ENCODE peak calls at places on chromosomes 1 and 21, in four cellular contexts. S, C, F and Q are unnamed samples.

GRCh38 chr1:91846007-91846620 is 39.8 kb downstream of the TGFBR3 start:
- DNase-seq in C (peak; percentile 62), S (no peak), F (no peak), Q (peak; percentile 74)

GRCh38 chr1:31762726-31763670 is 1.1 kb downstream of the ADGRB2 start:
- DNase-seq in S (peak; percentile 88), F (no peak), C (peak; percentile 44), Q (peak; percentile 28)

GRCh38 chr21:39681257-39681656 is 63.7 kb upstream of the IGSF5 start:
- DNase-seq in S (no peak), C (no peak), F (no peak), Q (no peak)

GRCh38 chr1:245549981-245550701 is 395.4 kb downstream of the KIF26B start:
- DNase-seq in C (no peak), S (peak; percentile 18), F (no peak), Q (no peak)

GRCh38 chr1:243956448-243956847 is 94.6 kb upstream of the ZBTB18 start:
- DNase-seq in C (no peak), S (no peak), F (no peak), Q (no peak)

GRCh38 chr1:168092566-168093355 is 44.0 kb downstream of the GPR161 start:
- DNase-seq in S (no peak), C (peak; percentile 34), F (no peak), Q (peak; percentile 46)

GRCh38 chr1:52632732-52633290 is at the start of gene SHISAL2A:
- DNase-seq in C (no peak), F (no peak), S (peak; percentile 73), Q (no peak)

GRCh38 chr1:2480986-2481364 is 4.9 kb downstream of the PLCH2 start:
- DNase-seq in C (no peak), S (no peak), F (no peak), Q (no peak)

GRCh38 chr21:42929969-42930368 is 4.5 kb upstream of the ERVH48-1 start:
- DNase-seq in S (no peak), F (no peak), C (peak; percentile 74), Q (no peak)

GRCh38 chr1:227903614-227904501 is 43.9 kb downstream of the WNT9A start:
- DNase-seq in C (no peak), S (no peak), F (no peak), Q (no peak)

GRCh38 chr1:14637233-14637632 is 38.7 kb downstream of the KAZN start:
- DNase-seq in F (no peak), S (no peak), C (no peak), Q (no peak)

GRCh38 chr1:214833357-214833756 is 230.4 kb downstream of the CENPF start:
- DNase-seq in F (no peak), C (no peak), S (no peak), Q (peak; percentile 91)

GRCh38 chr1:2530501-2531361 is 668 bp upstream of the HES5 start:
- DNase-seq in C (no peak), S (no peak), F (no peak), Q (no peak)

GRCh38 chr1:228094432-228095016 is 8.6 kb downstream of the C1orf35 start:
- DNase-seq in C (no peak), F (no peak), S (no peak), Q (no peak)

GRCh38 chr1:152227310-152227928 is 3.4 kb upstream of the HRNR start:
- DNase-seq in S (no peak), C (peak; percentile 4), F (no peak), Q (no peak)

GRCh38 chr1:212470059-212470458 is 37.3 kb downstream of the NENF start:
- DNase-seq in F (no peak), C (no peak), S (no peak), Q (no peak)

GRCh38 chr1:8022395-8023286 is 3.5 kb downstream of the ERRFI1 start:
- DNase-seq in S (no peak), C (no peak), F (no peak), Q (no peak)

DNA sequence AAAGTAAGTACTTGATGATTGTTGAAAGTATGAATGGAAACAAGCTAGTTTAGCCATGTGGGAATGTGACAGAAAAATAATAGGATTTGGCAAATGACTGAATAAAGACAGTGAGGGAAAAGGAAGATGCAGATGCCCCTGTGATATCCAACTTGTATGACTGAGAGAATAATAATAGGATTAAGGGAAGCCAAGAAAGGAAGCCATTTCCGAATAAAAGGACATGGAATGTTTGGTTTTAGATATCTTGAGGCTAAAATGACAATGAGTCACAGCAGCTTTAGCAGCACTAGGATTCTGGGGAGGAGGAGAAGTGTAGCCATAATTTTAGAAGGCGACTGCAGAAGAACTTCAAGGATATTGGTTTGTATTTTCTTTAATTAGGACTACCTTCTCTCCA is 109.2 kb downstream of the TTLL7 start:
- DNase-seq in S (no peak), F (no peak), C (no peak), Q (no peak)
- TF ChIP-seq ETV6 in S (no peak), F (no peak), C (no peak), Q (no peak)

DNA sequence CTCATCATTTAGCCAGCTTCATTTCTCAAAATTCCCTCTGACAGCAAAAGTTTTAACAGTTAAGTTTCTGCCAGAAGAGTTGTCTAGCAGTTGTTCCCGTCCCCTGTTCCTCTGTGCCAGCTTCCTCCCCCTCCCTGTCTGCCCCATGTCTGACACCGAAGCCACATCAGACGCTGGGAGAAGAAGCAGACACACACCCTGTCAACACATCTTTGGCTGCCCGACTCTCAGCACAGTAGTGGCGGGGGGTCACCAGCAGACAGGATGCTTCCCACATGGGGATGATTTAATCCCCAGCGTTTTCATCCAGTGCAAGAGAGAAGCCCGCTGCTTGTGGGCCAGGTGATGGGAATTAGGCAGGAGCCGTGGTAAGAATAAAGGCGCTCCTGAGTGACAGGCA is 379.4 kb upstream of the RUNX1 start:
- DNase-seq in S (peak; percentile 14), C (no peak), F (no peak), Q (no peak)
- TF ChIP-seq ETV6 in S (no peak), C (no peak), F (no peak), Q (no peak)

DNA sequence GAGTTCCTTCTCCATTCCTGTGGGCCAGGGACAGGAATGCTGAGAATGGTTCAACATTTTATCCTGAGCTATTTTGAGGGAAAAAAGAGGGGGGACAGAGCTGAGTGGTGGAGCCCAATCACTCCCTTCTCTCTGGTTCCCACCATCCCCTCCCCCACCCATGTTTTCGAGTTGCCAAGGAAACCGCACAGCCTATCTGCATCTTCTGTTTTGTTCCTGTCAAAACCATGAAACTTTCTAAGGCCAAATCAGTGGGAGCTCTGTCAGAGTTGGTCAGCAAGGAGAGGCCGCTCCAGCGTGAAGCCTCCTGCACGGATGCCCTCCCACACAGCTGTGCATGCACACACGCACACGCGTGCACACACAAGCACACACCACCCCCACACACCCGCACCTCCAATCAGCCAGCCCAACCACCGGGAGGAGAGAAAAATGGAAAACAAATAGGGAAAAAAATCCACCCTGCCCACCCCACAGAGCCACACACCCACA is 54.5 kb upstream of the ATP2B4 start:
- DNase-seq in C (peak; percentile 18), S (peak; percentile 50), F (no peak), Q (no peak)
- TF ChIP-seq ETV6 in C (no peak), S (no peak), F (no peak), Q (no peak)

DNA sequence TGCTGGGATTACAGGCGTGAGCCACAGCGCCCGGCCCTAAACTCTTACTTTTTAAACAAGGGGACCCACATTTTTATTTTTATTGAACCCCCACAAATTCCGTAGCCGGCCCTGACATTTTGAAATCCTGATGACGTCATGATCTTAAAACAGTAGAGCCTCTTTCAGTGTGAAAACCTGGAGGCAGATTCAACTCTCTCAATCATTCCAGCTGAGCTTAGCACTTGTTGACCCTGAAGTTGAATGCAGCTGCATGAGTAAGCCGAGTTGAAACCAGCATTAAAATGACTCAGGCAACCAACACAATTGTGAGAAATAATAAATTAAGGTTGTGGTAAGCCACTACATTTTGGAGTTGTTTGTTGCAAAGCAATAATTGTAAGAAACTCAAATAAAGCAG is 93.9 kb upstream of the ADGRL4 start:
- DNase-seq in F (no peak), C (no peak), S (no peak), Q (no peak)
- TF ChIP-seq ETV6 in F (no peak), C (no peak), S (no peak), Q (no peak)

GRCh38 chr1:1088036-1088800 is 14.1 kb upstream of the RNF223 start:
- DNase-seq in F (no peak), C (no peak), S (no peak), Q (no peak)

GRCh38 chr1:1087351-1088035 is 13.4 kb upstream of the RNF223 start:
- DNase-seq in F (no peak), C (no peak), S (no peak), Q (no peak)

GRCh38 chr1:1085911-1086841 is 12.1 kb upstream of the RNF223 start:
- DNase-seq in S (no peak), C (no peak), F (no peak), Q (no peak)

GRCh38 chr1:1085171-1085841 is 11.2 kb upstream of the RNF223 start:
- DNase-seq in F (no peak), C (no peak), S (no peak), Q (no peak)

DNA sequence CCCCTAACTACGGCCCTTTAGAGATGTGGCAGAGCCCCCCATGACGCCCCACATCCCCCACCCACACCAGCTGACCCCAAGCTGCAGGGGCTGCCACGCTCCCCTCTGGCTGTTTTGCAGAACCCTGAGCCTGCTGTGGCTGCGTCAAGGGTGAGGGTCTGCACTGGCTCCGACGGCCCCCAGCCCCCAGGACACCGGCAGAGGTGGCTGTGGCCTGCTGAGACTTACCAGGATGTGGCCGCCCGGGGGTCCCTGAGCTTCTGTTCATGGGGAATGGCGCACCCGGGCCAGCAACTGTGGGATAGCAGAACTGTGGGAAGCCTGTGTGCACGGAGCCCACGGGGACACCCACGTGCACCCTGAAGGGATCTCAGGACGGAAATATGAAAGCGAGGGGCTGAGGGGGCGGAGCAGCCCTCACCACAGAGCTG is 12.8 kb upstream of the RNF223 start:
- DNase-seq in C (no peak), S (no peak), F (no peak), Q (no peak)
- TF ChIP-seq ETV6 in C (no peak), S (no peak), F (no peak), Q (no peak)

DNA sequence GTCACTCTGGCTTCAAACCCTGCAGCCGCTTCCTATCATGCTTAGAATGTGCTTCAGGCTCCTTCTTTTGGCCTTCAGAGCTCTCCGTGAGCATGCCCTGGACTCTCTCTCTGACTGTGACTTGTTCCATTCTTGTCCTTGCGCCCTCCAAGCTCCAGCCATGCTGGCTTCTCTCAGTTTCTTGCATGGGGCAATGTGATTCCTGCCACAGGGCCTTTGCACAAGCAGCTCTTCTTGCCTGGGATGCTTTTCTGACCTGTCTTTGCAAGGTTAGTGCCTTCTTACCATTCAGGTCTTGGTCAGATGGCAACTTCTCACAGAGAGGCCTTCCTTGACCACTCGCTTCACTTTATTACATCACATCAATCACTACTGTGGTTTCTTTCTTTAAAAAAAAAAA is 66.1 kb downstream of the NFASC start:
- DNase-seq in C (no peak), S (no peak), F (no peak), Q (no peak)
- TF ChIP-seq ETV6 in C (no peak), S (no peak), F (no peak), Q (no peak)

DNA sequence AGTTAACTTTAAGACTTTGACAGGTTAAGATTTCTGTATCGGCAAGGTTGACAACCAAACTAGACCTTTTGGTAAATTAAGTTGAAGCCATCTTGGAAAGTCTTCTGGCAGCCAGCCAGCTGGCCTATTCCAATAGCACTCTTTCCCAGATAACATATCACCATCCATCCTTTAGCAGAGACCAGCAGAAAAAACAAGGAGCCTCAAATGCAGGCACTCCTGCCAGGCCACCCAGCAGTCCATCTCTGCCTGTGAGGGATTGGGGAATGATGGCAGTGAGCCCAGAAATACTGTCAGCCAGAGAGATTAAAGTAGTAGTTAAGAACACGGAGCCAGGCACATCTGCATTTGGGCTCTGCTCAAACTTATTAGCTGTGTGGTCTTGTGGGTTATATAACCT is 19.4 kb downstream of the ZBTB40 start:
- DNase-seq in C (peak; percentile 54), F (no peak), S (no peak), Q (no peak)
- TF ChIP-seq ETV6 in C (no peak), F (no peak), S (no peak), Q (no peak)

GRCh38 chr1:44154665-44155064 is 13.2 kb upstream of the KLF18 start:
- DNase-seq in S (no peak), C (no peak), F (no peak), Q (peak; percentile 8)
- TF ChIP-seq ETV6 in S (no peak), C (no peak), F (no peak), Q (no peak)